ENCODE peak calls at places on chromosomes 11 and 22, in four cellular contexts. X is mesenchymal stem cell, U is PC-9, O is GM23248. H is an unnamed sample.

GRCh38 chr11:11034476-11034875 is 176.6 kb upstream of the ZBED5 start:
- DNase-seq in X (no peak), U (no peak), O (no peak), H (no peak)

GRCh38 chr11:118899296-118899688 is 15.6 kb downstream of the CXCR5 start:
- DNase-seq in X (no peak), U (no peak), O (no peak), H (peak; percentile 60)

GRCh38 chr11:100739636-100740035 is 52.5 kb downstream of the ARHGAP42 start:
- DNase-seq in X (peak; percentile 96), U (peak; percentile 74), O (no peak), H (no peak)

GRCh38 chr11:119779195-119780071 is 50.4 kb upstream of the NECTIN1 start:
- DNase-seq in X (no peak), U (no peak), O (no peak), H (no peak)

GRCh38 chr22:50737728-50738648 is at the start of gene ACR:
- DNase-seq in X (no peak), U (no peak), O (no peak), H (peak; percentile 49)

GRCh38 chr22:29663230-29663826 is 56.5 kb upstream of the CABP7 start:
- DNase-seq in X (peak; percentile 17), U (no peak), O (no peak), H (peak; percentile 65)

GRCh38 chr11:95092549-95093324 is 3.1 kb downstream of the ENDOD1 start:
- DNase-seq in X (peak; percentile 86), U (peak; percentile 30), O (peak; percentile 78), H (peak; percentile 91)

GRCh38 chr22:23204541-23205157 is 24.3 kb downstream of the BCR start:
- DNase-seq in X (no peak), U (peak; percentile 27), O (peak; percentile 51), H (no peak)

GRCh38 chr11:120184946-120185677 is 25.7 kb upstream of the OAF start:
- DNase-seq in X (peak; percentile 63), U (no peak), O (peak; percentile 80), H (peak; percentile 88)

GRCh38 chr11:103633037-103633788 is 403.2 kb upstream of the DDI1 start:
- DNase-seq in X (peak; percentile 35), U (no peak), O (peak; percentile 56), H (peak; percentile 58)

GRCh38 chr11:12020546-12020945 is 12.1 kb upstream of the DKK3 start:
- DNase-seq in X (no peak), U (no peak), O (no peak), H (no peak)

GRCh38 chr11:130847517-130847916 is 68.8 kb downstream of the SNX19 start:
- DNase-seq in X (peak; percentile 82), U (peak; percentile 44), O (peak; percentile 95), H (peak; percentile 76)

GRCh38 chr11:23680488-23681230 is 816.2 kb upstream of the LUZP2 start:
- DNase-seq in X (no peak), U (no peak), O (no peak), H (no peak)

GRCh38 chr22:37229805-37230672 is 14.0 kb downstream of the RAC2 start:
- DNase-seq in X (peak; percentile 66), U (peak; percentile 67), O (peak; percentile 90), H (peak; percentile 89)

GRCh38 chr11:66050581-66051231 is 1.5 kb upstream of the SF3B2 start:
- DNase-seq in X (no peak), U (no peak), O (peak; percentile 22), H (peak; percentile 79)

DNA sequence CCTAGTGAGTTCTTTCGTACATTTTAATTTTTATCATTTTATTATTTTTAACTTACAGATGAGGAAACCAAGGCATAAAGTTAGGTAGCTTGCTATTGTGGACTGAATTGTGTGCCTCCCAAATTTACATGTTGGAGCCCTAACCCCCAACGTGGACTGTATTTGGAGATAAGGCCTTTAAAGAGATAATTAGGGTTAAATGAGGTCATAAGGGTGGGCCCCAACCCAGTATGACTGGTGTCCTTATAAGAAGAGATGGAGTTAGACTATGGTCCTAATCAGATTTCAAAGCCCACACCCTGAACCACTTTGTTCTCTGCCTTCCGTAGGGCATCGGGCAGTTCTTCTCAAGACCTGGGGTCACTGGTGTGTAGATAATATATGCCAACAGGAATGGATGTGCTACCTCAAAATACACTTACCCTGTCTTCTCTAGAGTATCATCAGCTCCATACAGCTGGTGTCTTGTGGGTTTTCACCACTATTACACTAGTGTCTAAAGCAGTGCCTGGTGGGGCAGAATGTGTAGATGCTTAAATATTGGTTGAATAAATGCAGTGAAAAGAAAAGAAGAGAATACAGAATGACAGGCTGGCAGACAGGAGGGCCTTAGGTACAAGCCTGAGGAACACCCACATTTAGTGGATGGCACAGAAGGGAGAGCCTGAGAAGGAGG is 20.1 kb upstream of the RAG2 start:
- DNase-seq in X (no peak), U (no peak), O (no peak), H (no peak)
- H3K4me2 ChIP-seq in X (no peak overlapping the region), U (no peak overlapping the region), O (no peak overlapping the region), H (no peak overlapping the region)

DNA sequence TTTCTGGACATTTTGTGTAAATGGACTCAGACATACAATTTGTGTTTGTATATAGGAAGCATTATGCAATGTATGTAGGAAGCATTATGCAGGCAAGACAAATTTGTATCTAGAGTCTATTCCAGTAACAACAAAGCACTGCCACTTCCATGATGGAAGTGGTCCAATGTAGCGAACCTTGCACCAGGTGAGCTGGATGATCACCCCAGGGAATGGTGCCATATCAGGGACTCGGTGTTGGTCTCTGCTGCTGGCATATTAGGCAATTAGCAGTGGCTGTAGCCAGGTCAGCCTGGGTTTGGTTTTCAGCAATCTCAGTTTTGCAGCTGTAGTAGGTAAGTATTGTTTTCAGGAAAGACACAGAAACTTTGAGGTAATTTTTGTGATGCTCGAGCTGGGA is 12.8 kb downstream of the ZFP91 start:
- DNase-seq in X (no peak), U (no peak), O (no peak), H (no peak)
- H3K4me2 ChIP-seq in X (no peak overlapping the region), U (no peak overlapping the region), O (no peak overlapping the region), H (no peak overlapping the region)

GRCh38 chr11:34339149-34340064 is 18.4 kb downstream of the ABTB2 start:
- DNase-seq in X (no peak), U (no peak), O (peak; percentile 15), H (peak; percentile 19)
- H3K4me2 ChIP-seq in X (no peak overlapping the region), U (peak overlapping the region; percentile 20), O (no peak overlapping the region), H (no peak overlapping the region)

GRCh38 chr11:72589802-72590761 is 84.1 kb downstream of the PDE2A start:
- DNase-seq in X (peak; percentile 35), U (no peak), O (peak; percentile 44), H (no peak)
- H3K4me2 ChIP-seq in X (peak overlapping the region; percentile 58), U (no peak overlapping the region), O (peak overlapping the region; percentile 46), H (no peak overlapping the region)

GRCh38 chr11:46359936-46360335 is 12.7 kb downstream of the DGKZ start:
- DNase-seq in X (no peak), U (no peak), O (no peak), H (no peak)

GRCh38 chr11:46360878-46361277 is 13.6 kb downstream of the DGKZ start:
- DNase-seq in X (peak; percentile 46), U (no peak), O (peak; percentile 57), H (no peak)

GRCh38 chr11:46363031-46363407 is 15.8 kb downstream of the DGKZ start:
- DNase-seq in X (peak; percentile 91), U (peak; percentile 86), O (peak; percentile 73), H (peak; percentile 98)

GRCh38 chr11:46362146-46363030 is 15.1 kb downstream of the DGKZ start:
- DNase-seq in X (no peak), U (no peak), O (no peak), H (no peak)

GRCh38 chr11:46361283-46362145 is 14.3 kb downstream of the DGKZ start:
- DNase-seq in X (peak; percentile 76), U (no peak), O (peak; percentile 87), H (peak; percentile 98)
- H3K4me2 ChIP-seq in X (peak overlapping the region; percentile 68), U (no peak overlapping the region), O (peak overlapping the region; percentile 69), H (peak overlapping the region; percentile 61)

GRCh38 chr11:68963779-68964178 is 17.0 kb downstream of the MRGPRD start:
- DNase-seq in X (no peak), U (no peak), O (no peak), H (peak; percentile 84)
- H3K4me2 ChIP-seq in X (no peak overlapping the region), U (no peak overlapping the region), O (no peak overlapping the region), H (no peak overlapping the region)

H was measured in osteoblast.